ENCODE peak calls at places on chromosomes 2 and 18, in eight cellular contexts. One of them, this sample, is unnamed.
A peak's percentile ranks its signal among the peaks of the same experiment; 100 is the strongest.

GRCh38 chr2:139142252-139142651 is 362.1 kb upstream of the NXPH2 start:
- DNase-seq in GM12892: no peak
- DNase-seq in GM12878: no peak
- DNase-seq in sigmoid colon: no peak
- DNase-seq in suprapubic skin: no peak
- DNase-seq in HepG2: no peak
- DNase-seq in endothelial cell of umbilical vein: peak; percentile 2
- DNase-seq in breast epithelium: no peak
- DNase-seq in this sample: no peak

GRCh38 chr2:132929786-132930185 is 259.8 kb upstream of the LYPD1 start:
- DNase-seq in GM12892: no peak
- DNase-seq in GM12878: no peak
- DNase-seq in sigmoid colon: no peak
- DNase-seq in suprapubic skin: no peak
- DNase-seq in HepG2: no peak
- DNase-seq in endothelial cell of umbilical vein: no peak
- DNase-seq in breast epithelium: no peak
- DNase-seq in this sample: no peak

GRCh38 chr2:50547521-50547920 is 484.4 kb downstream of the NRXN1 start:
- DNase-seq in GM12892: no peak
- DNase-seq in GM12878: no peak
- DNase-seq in sigmoid colon: no peak
- DNase-seq in suprapubic skin: no peak
- DNase-seq in HepG2: no peak
- DNase-seq in endothelial cell of umbilical vein: no peak
- DNase-seq in breast epithelium: no peak
- DNase-seq in this sample: no peak

GRCh38 chr2:62409442-62409841 is 96.6 kb downstream of the TMEM17 start:
- DNase-seq in GM12892: no peak
- DNase-seq in GM12878: no peak
- DNase-seq in sigmoid colon: no peak
- DNase-seq in suprapubic skin: no peak
- DNase-seq in HepG2: no peak
- DNase-seq in endothelial cell of umbilical vein: no peak
- DNase-seq in breast epithelium: no peak
- DNase-seq in this sample: no peak

GRCh38 chr18:58887613-58887963 is 22.9 kb downstream of the ZNF532 start:
- DNase-seq in GM12892: no peak
- DNase-seq in GM12878: peak; percentile 51
- DNase-seq in sigmoid colon: peak; percentile 80
- DNase-seq in suprapubic skin: peak; percentile 76
- DNase-seq in HepG2: no peak
- DNase-seq in endothelial cell of umbilical vein: peak; percentile 78
- DNase-seq in breast epithelium: no peak
- DNase-seq in this sample: no peak

GRCh38 chr2:71462056-71462605 is 8.8 kb downstream of the DYSF start:
- DNase-seq in GM12892: no peak
- DNase-seq in GM12878: no peak
- DNase-seq in sigmoid colon: no peak
- DNase-seq in suprapubic skin: no peak
- DNase-seq in HepG2: no peak
- DNase-seq in endothelial cell of umbilical vein: no peak
- DNase-seq in breast epithelium: no peak
- DNase-seq in this sample: no peak

GRCh38 chr18:37662546-37663339 is 97.1 kb upstream of the CELF4 start:
- DNase-seq in GM12892: no peak
- DNase-seq in GM12878: no peak
- DNase-seq in sigmoid colon: no peak
- DNase-seq in suprapubic skin: no peak
- DNase-seq in HepG2: no peak
- DNase-seq in endothelial cell of umbilical vein: no peak
- DNase-seq in breast epithelium: no peak
- DNase-seq in this sample: no peak

GRCh38 chr2:39380525-39381150 is 56.4 kb downstream of the MAP4K3 start:
- DNase-seq in GM12892: no peak
- DNase-seq in GM12878: no peak
- DNase-seq in sigmoid colon: no peak
- DNase-seq in suprapubic skin: no peak
- DNase-seq in HepG2: no peak
- DNase-seq in endothelial cell of umbilical vein: peak; percentile 5
- DNase-seq in breast epithelium: no peak
- DNase-seq in this sample: no peak

GRCh38 chr18:44895176-44895798 is 214.6 kb downstream of the SETBP1 start:
- DNase-seq in GM12892: no peak
- DNase-seq in GM12878: peak; percentile 53
- DNase-seq in sigmoid colon: no peak
- DNase-seq in suprapubic skin: no peak
- DNase-seq in HepG2: no peak
- DNase-seq in endothelial cell of umbilical vein: peak; percentile 49
- DNase-seq in breast epithelium: no peak
- DNase-seq in this sample: no peak

GRCh38 chr2:166716968-166717367 is 171.3 kb upstream of the XIRP2 start:
- DNase-seq in GM12892: no peak
- DNase-seq in GM12878: no peak
- DNase-seq in sigmoid colon: no peak
- DNase-seq in suprapubic skin: no peak
- DNase-seq in HepG2: no peak
- DNase-seq in endothelial cell of umbilical vein: no peak
- DNase-seq in breast epithelium: no peak
- DNase-seq in this sample: no peak

GRCh38 chr2:121547646-121548045 is 17.0 kb downstream of the RNU4ATAC start:
- DNase-seq in GM12892: no peak
- DNase-seq in GM12878: peak; percentile 68
- DNase-seq in sigmoid colon: no peak
- DNase-seq in suprapubic skin: no peak
- DNase-seq in HepG2: no peak
- DNase-seq in endothelial cell of umbilical vein: no peak
- DNase-seq in breast epithelium: no peak
- DNase-seq in this sample: no peak

GRCh38 chr2:217248312-217248935 is 388.6 kb upstream of the TNP1 start:
- DNase-seq in GM12892: no peak
- DNase-seq in GM12878: peak; percentile 7
- DNase-seq in sigmoid colon: peak; percentile 94
- DNase-seq in suprapubic skin: peak; percentile 66
- DNase-seq in HepG2: no peak
- DNase-seq in endothelial cell of umbilical vein: no peak
- DNase-seq in breast epithelium: peak; percentile 63
- DNase-seq in this sample: peak; percentile 11

GRCh38 chr2:225468131-225468530 is 68.6 kb downstream of the NYAP2 start:
- DNase-seq in GM12892: no peak
- DNase-seq in GM12878: no peak
- DNase-seq in sigmoid colon: no peak
- DNase-seq in suprapubic skin: no peak
- DNase-seq in HepG2: no peak
- DNase-seq in endothelial cell of umbilical vein: no peak
- DNase-seq in breast epithelium: no peak
- DNase-seq in this sample: no peak

GRCh38 chr18:63284861-63285260 is 34.7 kb downstream of the BCL2 start:
- DNase-seq in GM12892: no peak
- DNase-seq in GM12878: no peak
- DNase-seq in sigmoid colon: no peak
- DNase-seq in suprapubic skin: no peak
- DNase-seq in HepG2: no peak
- DNase-seq in endothelial cell of umbilical vein: no peak
- DNase-seq in breast epithelium: no peak
- DNase-seq in this sample: no peak

GRCh38 chr2:26621469-26622199 is 19.5 kb downstream of the CIB4 start:
- DNase-seq in GM12892: no peak
- DNase-seq in GM12878: no peak
- DNase-seq in sigmoid colon: no peak
- DNase-seq in suprapubic skin: no peak
- DNase-seq in HepG2: no peak
- DNase-seq in endothelial cell of umbilical vein: no peak
- DNase-seq in breast epithelium: no peak
- DNase-seq in this sample: no peak

GRCh38 chr2:49807689-49808088 is 653.4 kb upstream of the FSHR start:
- DNase-seq in GM12892: no peak
- DNase-seq in GM12878: no peak
- DNase-seq in sigmoid colon: no peak
- DNase-seq in suprapubic skin: no peak
- DNase-seq in HepG2: no peak
- DNase-seq in endothelial cell of umbilical vein: no peak
- DNase-seq in breast epithelium: no peak
- DNase-seq in this sample: no peak

GRCh38 chr2:120867290-120868231 is 131.9 kb downstream of the GLI2 start:
- DNase-seq in GM12892: no peak
- DNase-seq in GM12878: no peak
- DNase-seq in sigmoid colon: peak; percentile 93
- DNase-seq in suprapubic skin: peak; percentile 78
- DNase-seq in HepG2: no peak
- DNase-seq in endothelial cell of umbilical vein: peak; percentile 60
- DNase-seq in breast epithelium: no peak
- DNase-seq in this sample: no peak

GRCh38 chr2:9751831-9752230 is 91.4 kb upstream of the TAF1B start:
- DNase-seq in GM12892: no peak
- DNase-seq in GM12878: no peak
- DNase-seq in sigmoid colon: no peak
- DNase-seq in suprapubic skin: no peak
- DNase-seq in HepG2: no peak
- DNase-seq in endothelial cell of umbilical vein: no peak
- DNase-seq in breast epithelium: no peak
- DNase-seq in this sample: no peak

GRCh38 chr2:9752441-9753275 is 90.6 kb upstream of the TAF1B start:
- DNase-seq in GM12892: no peak
- DNase-seq in GM12878: no peak
- DNase-seq in sigmoid colon: no peak
- DNase-seq in suprapubic skin: no peak
- DNase-seq in HepG2: peak; percentile 23
- DNase-seq in endothelial cell of umbilical vein: no peak
- DNase-seq in breast epithelium: no peak
- DNase-seq in this sample: no peak

GRCh38 chr2:9754532-9754887 is 88.8 kb upstream of the TAF1B start:
- DNase-seq in GM12892: no peak
- DNase-seq in GM12878: no peak
- DNase-seq in sigmoid colon: no peak
- DNase-seq in suprapubic skin: no peak
- DNase-seq in HepG2: no peak
- DNase-seq in endothelial cell of umbilical vein: no peak
- DNase-seq in breast epithelium: no peak
- DNase-seq in this sample: no peak

GRCh38 chr2:9753665-9754531 is 89.4 kb upstream of the TAF1B start:
- DNase-seq in GM12892: no peak
- DNase-seq in GM12878: no peak
- DNase-seq in sigmoid colon: no peak
- DNase-seq in suprapubic skin: no peak
- DNase-seq in HepG2: no peak
- DNase-seq in endothelial cell of umbilical vein: no peak
- DNase-seq in breast epithelium: peak; percentile 63
- DNase-seq in this sample: no peak

DNA sequence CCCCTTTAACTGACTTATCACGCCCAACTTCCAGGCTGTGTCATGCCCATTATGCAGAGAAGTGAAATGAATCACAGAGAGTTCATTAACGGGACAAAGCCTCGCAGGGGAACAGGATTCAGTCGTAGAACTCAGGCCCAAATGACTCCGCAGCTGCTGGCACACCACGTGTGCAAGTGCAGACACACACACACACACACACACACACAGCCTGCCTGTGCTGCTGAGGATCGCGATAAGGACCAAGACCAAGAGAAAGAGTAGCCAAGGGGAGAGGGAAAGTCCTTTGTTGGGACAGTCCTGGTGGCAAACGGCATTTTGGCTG is 90.0 kb upstream of the TAF1B start:
- DNase-seq in GM12892: peak; percentile 59
- DNase-seq in GM12878: peak; percentile 69
- DNase-seq in sigmoid colon: no peak
- DNase-seq in suprapubic skin: no peak
- DNase-seq in HepG2: no peak
- DNase-seq in endothelial cell of umbilical vein: peak; percentile 84
- DNase-seq in breast epithelium: no peak
- DNase-seq in this sample: peak; percentile 50
- TF ChIP-seq POLR2AphosphoS5 in GM12892: peak; percentile 72
- TF ChIP-seq POLR2AphosphoS5 in GM12878: peak; percentile 16
- TF ChIP-seq POLR2AphosphoS5 in sigmoid colon: no peak
- TF ChIP-seq POLR2AphosphoS5 in suprapubic skin: no peak
- TF ChIP-seq POLR2AphosphoS5 in HepG2: no peak
- TF ChIP-seq POLR2AphosphoS5 in endothelial cell of umbilical vein: peak; percentile 48
- TF ChIP-seq POLR2AphosphoS5 in breast epithelium: no peak
- TF ChIP-seq POLR2AphosphoS5 in this sample: no peak

DNA sequence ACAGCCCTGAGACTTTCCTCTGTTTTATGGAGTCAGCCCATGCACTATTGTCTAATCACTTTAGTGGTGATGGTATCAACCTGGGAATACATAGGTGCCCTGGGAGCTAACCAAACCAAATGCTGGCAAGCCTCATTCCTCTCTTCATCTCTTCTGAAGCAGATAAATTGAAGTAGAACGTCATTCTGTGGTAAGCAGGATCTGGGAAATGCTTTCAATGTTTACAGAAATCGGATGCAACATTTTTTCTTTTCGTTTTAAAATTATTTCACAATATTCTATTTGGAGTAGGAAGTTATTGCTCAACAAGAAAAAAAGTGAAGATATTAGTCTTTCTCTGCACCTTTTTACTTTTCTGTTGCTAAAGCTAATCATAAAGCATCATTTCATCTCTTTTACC is 114.2 kb downstream of the RBMS1 start:
- DNase-seq in GM12892: no peak
- DNase-seq in GM12878: no peak
- DNase-seq in sigmoid colon: no peak
- DNase-seq in suprapubic skin: no peak
- DNase-seq in HepG2: no peak
- DNase-seq in endothelial cell of umbilical vein: no peak
- DNase-seq in breast epithelium: no peak
- DNase-seq in this sample: no peak
- TF ChIP-seq POLR2AphosphoS5 in GM12892: no peak
- TF ChIP-seq POLR2AphosphoS5 in GM12878: no peak
- TF ChIP-seq POLR2AphosphoS5 in sigmoid colon: peak; percentile 14
- TF ChIP-seq POLR2AphosphoS5 in suprapubic skin: no peak
- TF ChIP-seq POLR2AphosphoS5 in HepG2: no peak
- TF ChIP-seq POLR2AphosphoS5 in endothelial cell of umbilical vein: no peak
- TF ChIP-seq POLR2AphosphoS5 in breast epithelium: no peak
- TF ChIP-seq POLR2AphosphoS5 in this sample: no peak

GRCh38 chr18:400466-400865 is 100.0 kb downstream of the COLEC12 start:
- DNase-seq in GM12892: no peak
- DNase-seq in GM12878: no peak
- DNase-seq in sigmoid colon: no peak
- DNase-seq in suprapubic skin: peak; percentile 79
- DNase-seq in HepG2: no peak
- DNase-seq in endothelial cell of umbilical vein: no peak
- DNase-seq in breast epithelium: no peak
- DNase-seq in this sample: no peak
- TF ChIP-seq POLR2AphosphoS5 in GM12892: no peak
- TF ChIP-seq POLR2AphosphoS5 in GM12878: no peak
- TF ChIP-seq POLR2AphosphoS5 in sigmoid colon: no peak
- TF ChIP-seq POLR2AphosphoS5 in suprapubic skin: no peak
- TF ChIP-seq POLR2AphosphoS5 in HepG2: no peak
- TF ChIP-seq POLR2AphosphoS5 in endothelial cell of umbilical vein: no peak
- TF ChIP-seq POLR2AphosphoS5 in breast epithelium: no peak
- TF ChIP-seq POLR2AphosphoS5 in this sample: no peak

DNA sequence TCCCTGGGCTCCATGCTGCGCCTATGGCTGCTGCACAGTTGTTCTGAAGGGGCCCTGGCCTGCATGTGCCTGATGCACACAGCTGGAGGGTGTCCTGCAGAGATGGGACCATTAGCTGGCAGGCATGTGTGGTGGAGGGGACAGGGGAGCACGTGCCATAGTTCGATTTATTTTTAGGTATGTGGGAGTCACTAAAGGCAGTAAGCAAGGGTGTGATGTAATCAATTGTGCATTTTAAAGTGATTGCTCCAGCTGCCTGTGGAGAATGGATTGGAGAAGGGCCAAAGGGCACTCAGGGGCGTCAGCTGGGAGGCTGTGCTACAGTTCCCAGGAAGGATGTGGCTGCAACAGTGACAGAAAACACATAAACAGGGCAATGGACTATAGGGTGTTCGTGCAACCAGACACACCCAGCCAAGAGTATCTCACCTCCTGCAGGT is 205.1 kb downstream of the ARL4C start:
- DNase-seq in GM12892: no peak
- DNase-seq in GM12878: no peak
- DNase-seq in sigmoid colon: no peak
- DNase-seq in suprapubic skin: peak; percentile 70
- DNase-seq in HepG2: no peak
- DNase-seq in endothelial cell of umbilical vein: peak; percentile 31
- DNase-seq in breast epithelium: no peak
- DNase-seq in this sample: no peak
- TF ChIP-seq POLR2AphosphoS5 in GM12892: no peak
- TF ChIP-seq POLR2AphosphoS5 in GM12878: no peak
- TF ChIP-seq POLR2AphosphoS5 in sigmoid colon: no peak
- TF ChIP-seq POLR2AphosphoS5 in suprapubic skin: no peak
- TF ChIP-seq POLR2AphosphoS5 in HepG2: no peak
- TF ChIP-seq POLR2AphosphoS5 in endothelial cell of umbilical vein: no peak
- TF ChIP-seq POLR2AphosphoS5 in breast epithelium: no peak
- TF ChIP-seq POLR2AphosphoS5 in this sample: no peak

This sample was measured in GM12891.